ENCODE peak calls at places on chromosomes 12 and 14, in eight cellular contexts. One of them, this sample, is unnamed.

GRCh38 chr14:93267149-93267711 is 60.2 kb downstream of the UBR7 start:
- DNase-seq in cardiac fibroblast: no peak
- DNase-seq in head of caudate nucleus: no peak
- DNase-seq in tibial artery: no peak
- DNase-seq in HTR-8/SVneo: no peak
- DNase-seq in SW 1271: no peak
- DNase-seq in IMR-90: no peak
- DNase-seq in NCI-H1105 treated with DMSO at 0.1 percent for 48 hours: no peak
- DNase-seq in this sample: no peak

GRCh38 chr12:63805704-63806672 is 26.3 kb downstream of the RXYLT1 start:
- DNase-seq in HTR-8/SVneo: no peak
- DNase-seq in IMR-90: no peak
- DNase-seq in head of caudate nucleus: no peak
- DNase-seq in cardiac fibroblast: no peak
- DNase-seq in NCI-H1105 treated with DMSO at 0.1 percent for 48 hours: peak; percentile 85
- DNase-seq in tibial artery: no peak
- DNase-seq in SW 1271: no peak
- DNase-seq in this sample: no peak

GRCh38 chr12:120962487-120963054 is 15.8 kb upstream of the HNF1A start:
- DNase-seq in head of caudate nucleus: no peak
- DNase-seq in SW 1271: no peak
- DNase-seq in NCI-H1105 treated with DMSO at 0.1 percent for 48 hours: no peak
- DNase-seq in tibial artery: no peak
- DNase-seq in cardiac fibroblast: no peak
- DNase-seq in HTR-8/SVneo: no peak
- DNase-seq in IMR-90: peak; percentile 5
- DNase-seq in this sample: no peak

GRCh38 chr12:116346222-116346621 is 68.7 kb upstream of the MED13L start:
- DNase-seq in HTR-8/SVneo: no peak
- DNase-seq in SW 1271: no peak
- DNase-seq in NCI-H1105 treated with DMSO at 0.1 percent for 48 hours: no peak
- DNase-seq in IMR-90: no peak
- DNase-seq in cardiac fibroblast: peak; percentile 63
- DNase-seq in head of caudate nucleus: no peak
- DNase-seq in tibial artery: no peak
- DNase-seq in this sample: no peak

GRCh38 chr14:68111733-68112270 is 292.2 kb downstream of the RAD51B start:
- DNase-seq in NCI-H1105 treated with DMSO at 0.1 percent for 48 hours: no peak
- DNase-seq in HTR-8/SVneo: no peak
- DNase-seq in SW 1271: no peak
- DNase-seq in head of caudate nucleus: no peak
- DNase-seq in IMR-90: no peak
- DNase-seq in tibial artery: no peak
- DNase-seq in cardiac fibroblast: no peak
- DNase-seq in this sample: no peak

GRCh38 chr12:52926596-52927241 is 21.8 kb upstream of the KRT8 start:
- DNase-seq in NCI-H1105 treated with DMSO at 0.1 percent for 48 hours: no peak
- DNase-seq in head of caudate nucleus: no peak
- DNase-seq in HTR-8/SVneo: no peak
- DNase-seq in tibial artery: no peak
- DNase-seq in cardiac fibroblast: no peak
- DNase-seq in IMR-90: no peak
- DNase-seq in SW 1271: no peak
- DNase-seq in this sample: no peak

GRCh38 chr12:99284161-99284560 is 363.4 kb upstream of the GARIN6 start:
- DNase-seq in head of caudate nucleus: no peak
- DNase-seq in tibial artery: no peak
- DNase-seq in cardiac fibroblast: no peak
- DNase-seq in SW 1271: no peak
- DNase-seq in IMR-90: no peak
- DNase-seq in NCI-H1105 treated with DMSO at 0.1 percent for 48 hours: no peak
- DNase-seq in HTR-8/SVneo: no peak
- DNase-seq in this sample: no peak

GRCh38 chr12:9906888-9907287 is 25.3 kb downstream of the CLEC2A start:
- DNase-seq in HTR-8/SVneo: no peak
- DNase-seq in cardiac fibroblast: no peak
- DNase-seq in NCI-H1105 treated with DMSO at 0.1 percent for 48 hours: no peak
- DNase-seq in IMR-90: no peak
- DNase-seq in tibial artery: no peak
- DNase-seq in head of caudate nucleus: no peak
- DNase-seq in SW 1271: no peak
- DNase-seq in this sample: peak; percentile 8

GRCh38 chr14:96119947-96120346 is 80.8 kb downstream of the C14orf132 start:
- DNase-seq in IMR-90: peak; percentile 43
- DNase-seq in HTR-8/SVneo: no peak
- DNase-seq in cardiac fibroblast: no peak
- DNase-seq in NCI-H1105 treated with DMSO at 0.1 percent for 48 hours: no peak
- DNase-seq in tibial artery: no peak
- DNase-seq in head of caudate nucleus: no peak
- DNase-seq in SW 1271: no peak
- DNase-seq in this sample: no peak

GRCh38 chr12:33044447-33044846 is 147.9 kb upstream of the PKP2 start:
- DNase-seq in NCI-H1105 treated with DMSO at 0.1 percent for 48 hours: no peak
- DNase-seq in IMR-90: no peak
- DNase-seq in cardiac fibroblast: no peak
- DNase-seq in SW 1271: no peak
- DNase-seq in tibial artery: no peak
- DNase-seq in HTR-8/SVneo: no peak
- DNase-seq in head of caudate nucleus: no peak
- DNase-seq in this sample: no peak

GRCh38 chr14:50666772-50667490 is 1.2 kb downstream of the SAV1 start:
- DNase-seq in tibial artery: peak; percentile 42
- DNase-seq in HTR-8/SVneo: no peak
- DNase-seq in NCI-H1105 treated with DMSO at 0.1 percent for 48 hours: peak; percentile 33
- DNase-seq in SW 1271: peak; percentile 43
- DNase-seq in IMR-90: peak; percentile 73
- DNase-seq in cardiac fibroblast: peak; percentile 77
- DNase-seq in head of caudate nucleus: peak; percentile 26
- DNase-seq in this sample: no peak

GRCh38 chr14:70086685-70087379 is 101.9 kb downstream of the SLC8A3 start:
- DNase-seq in tibial artery: no peak
- DNase-seq in cardiac fibroblast: peak; percentile 68
- DNase-seq in IMR-90: peak; percentile 54
- DNase-seq in head of caudate nucleus: peak; percentile 39
- DNase-seq in SW 1271: peak; percentile 37
- DNase-seq in HTR-8/SVneo: peak; percentile 53
- DNase-seq in NCI-H1105 treated with DMSO at 0.1 percent for 48 hours: peak; percentile 44
- DNase-seq in this sample: no peak

GRCh38 chr12:132909030-132909368 is 21.6 kb upstream of the CHFR start:
- DNase-seq in cardiac fibroblast: no peak
- DNase-seq in tibial artery: no peak
- DNase-seq in SW 1271: no peak
- DNase-seq in NCI-H1105 treated with DMSO at 0.1 percent for 48 hours: no peak
- DNase-seq in head of caudate nucleus: no peak
- DNase-seq in HTR-8/SVneo: no peak
- DNase-seq in IMR-90: no peak
- DNase-seq in this sample: no peak

GRCh38 chr14:79568566-79568965 is 642.7 kb downstream of the DIO2 start:
- DNase-seq in head of caudate nucleus: no peak
- DNase-seq in cardiac fibroblast: no peak
- DNase-seq in tibial artery: no peak
- DNase-seq in HTR-8/SVneo: no peak
- DNase-seq in IMR-90: no peak
- DNase-seq in SW 1271: no peak
- DNase-seq in NCI-H1105 treated with DMSO at 0.1 percent for 48 hours: no peak
- DNase-seq in this sample: no peak

This sample was measured in stimulated activated naive CD4-positive, alpha-beta T cell treated with Interleukin-2 at 50 U/mL for 16 hours.